ENCODE peak calls at places on chromosomes 2 and 18, in nine cellular contexts. N is mucosa of descending colon; R is right lobe of liver; E is aorta; G is Peyer's patch; S is body of pancreas; W is CD4-positive, alpha-beta memory T cell; K is CD8-positive, alpha-beta T cell; Y is IMR-90. L is an unnamed sample.

GRCh38 chr2:46555646-46556205 is 76.4 kb downstream of the TMEM247 start:
- DNase-seq in N (no peak), R (no peak), E (no peak), G (no peak), S (no peak), W (no peak), K (no peak), Y (no peak), L (no peak)

GRCh38 chr2:172329404-172330059 is 97.9 kb upstream of the ITGA6 start:
- DNase-seq in N (peak; percentile 74), R (peak; percentile 62), E (no peak), G (peak; percentile 77), S (peak; percentile 79), W (no peak), K (no peak), Y (no peak), L (no peak)

GRCh38 chr18:22282311-22283235 is 113.2 kb downstream of the GATA6 start:
- DNase-seq in N (peak; percentile 59), R (no peak), E (no peak), G (peak; percentile 60), S (no peak), W (peak; percentile 43), K (peak; percentile 14), Y (peak; percentile 96), L (peak; percentile 96)

GRCh38 chr2:154697422-154698237 is 865 bp upstream of the KCNJ3 start:
- DNase-seq in N (peak; percentile 51), R (peak; percentile 69), E (peak; percentile 60), G (peak; percentile 79), S (peak; percentile 40), W (no peak), K (no peak), Y (no peak), L (no peak)

GRCh38 chr2:175745911-175746310 is 256.2 kb downstream of the LNPK start:
- DNase-seq in N (no peak), R (no peak), E (no peak), G (no peak), S (no peak), W (no peak), K (no peak), Y (no peak), L (no peak)

GRCh38 chr2:20288941-20289340 is 61.7 kb downstream of the PUM2 start:
- DNase-seq in N (no peak), R (no peak), E (no peak), G (no peak), S (no peak), W (no peak), K (no peak), Y (no peak), L (peak; percentile 33)

GRCh38 chr2:240586919-240587800 is 626 bp downstream of the CAPN10 start:
- DNase-seq in N (peak; percentile 74), R (peak; percentile 64), E (peak; percentile 23), G (peak; percentile 60), S (peak; percentile 39), W (peak; percentile 53), K (peak; percentile 31), Y (no peak), L (no peak)

GRCh38 chr2:19538411-19538963 is 180.1 kb upstream of the OSR1 start:
- DNase-seq in N (no peak), R (no peak), E (peak; percentile 57), G (no peak), S (no peak), W (no peak), K (no peak), Y (peak; percentile 95), L (peak; percentile 96)

GRCh38 chr2:890791-891190 is 59.9 kb upstream of the SNTG2 start:
- DNase-seq in N (no peak), R (no peak), E (no peak), G (no peak), S (no peak), W (no peak), K (no peak), Y (no peak), L (no peak)

GRCh38 chr18:76494541-76495403 is at the start of gene ZNF516:
- DNase-seq in N (peak; percentile 74), R (peak; percentile 66), E (peak; percentile 66), G (peak; percentile 60), S (peak; percentile 36), W (peak; percentile 0), K (no peak), Y (peak; percentile 34), L (peak; percentile 47)

GRCh38 chr2:158716091-158716815 is 78.9 kb upstream of the DAPL1 start:
- DNase-seq in N (no peak), R (peak; percentile 63), E (no peak), G (no peak), S (no peak), W (no peak), K (no peak), Y (no peak), L (no peak)

GRCh38 chr2:102065675-102066252 is 74.0 kb downstream of the IL1R2 start:
- DNase-seq in N (no peak), R (peak; percentile 76), E (no peak), G (no peak), S (no peak), W (no peak), K (no peak), Y (peak; percentile 82), L (peak; percentile 89)

GRCh38 chr2:123916512-123916911 is 108.6 kb upstream of the CNTNAP5 start:
- DNase-seq in N (no peak), R (no peak), E (no peak), G (no peak), S (no peak), W (no peak), K (no peak), Y (no peak), L (no peak)

GRCh38 chr2:74498500-74499268 is 719 bp downstream of the LBX2 start:
- DNase-seq in N (peak; percentile 49), R (no peak), E (no peak), G (peak; percentile 70), S (no peak), W (peak; percentile 29), K (no peak), Y (no peak), L (peak; percentile 22)

GRCh38 chr2:43519711-43520221 is 76.1 kb downstream of the THADA start:
- DNase-seq in N (no peak), R (no peak), E (peak; percentile 45), G (no peak), S (peak; percentile 30), W (no peak), K (no peak), Y (peak; percentile 97), L (peak; percentile 98)

GRCh38 chr2:152618188-152618564 is 99.1 kb downstream of the PRPF40A start:
- DNase-seq in N (no peak), R (no peak), E (no peak), G (no peak), S (no peak), W (no peak), K (no peak), Y (no peak), L (no peak)

GRCh38 chr2:121089005-121089510 is 195.9 kb downstream of the TFCP2L1 start:
- DNase-seq in N (no peak), R (no peak), E (no peak), G (no peak), S (no peak), W (no peak), K (no peak), Y (no peak), L (no peak)

GRCh38 chr2:237072067-237072931 is 13.4 kb upstream of the COPS8 start:
- DNase-seq in N (no peak), R (peak; percentile 75), E (peak; percentile 82), G (peak; percentile 77), S (peak; percentile 74), W (peak; percentile 60), K (peak; percentile 55), Y (peak; percentile 61), L (peak; percentile 63)

GRCh38 chr2:529425-529824 is 147.8 kb downstream of the TMEM18 start:
- DNase-seq in N (no peak), R (no peak), E (no peak), G (no peak), S (no peak), W (peak; percentile 20), K (no peak), Y (peak; percentile 1), L (peak; percentile 30)

GRCh38 chr2:207161247-207161646 is 4.5 kb downstream of the KLF7 start:
- DNase-seq in N (no peak), R (no peak), E (no peak), G (no peak), S (no peak), W (no peak), K (no peak), Y (no peak), L (peak; percentile 8)
- H3K4me3 ChIP-seq in N (no peak overlapping the region), R (no peak overlapping the region), E (no peak overlapping the region), G (no peak overlapping the region), S (no peak overlapping the region), W (no peak overlapping the region), K (no peak overlapping the region), Y (no peak overlapping the region), L (no peak overlapping the region)

DNA sequence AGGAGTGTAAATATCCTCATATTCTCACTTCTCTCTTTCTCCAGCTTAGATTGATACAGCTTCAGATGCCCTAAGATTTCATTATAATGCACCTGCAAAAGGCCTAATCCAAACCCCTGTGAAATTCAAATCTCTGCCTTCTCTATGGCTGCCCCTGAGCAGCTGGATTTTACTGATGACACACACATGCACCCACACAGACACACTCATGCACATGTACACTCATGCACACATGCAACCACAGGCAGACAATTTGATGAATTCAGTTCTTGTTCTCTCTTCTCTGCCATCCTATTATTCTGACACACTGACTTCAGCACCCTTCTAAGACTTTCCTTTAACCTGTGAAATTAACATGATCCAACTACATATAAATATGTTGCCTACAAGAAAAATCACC is 563.2 kb downstream of the RNF144A start:
- DNase-seq in N (no peak), R (no peak), E (no peak), G (no peak), S (no peak), W (no peak), K (no peak), Y (no peak), L (no peak)
- H3K4me3 ChIP-seq in N (no peak overlapping the region), R (no peak overlapping the region), E (no peak overlapping the region), G (no peak overlapping the region), S (no peak overlapping the region), W (no peak overlapping the region), K (no peak overlapping the region), Y (no peak overlapping the region), L (no peak overlapping the region)

DNA sequence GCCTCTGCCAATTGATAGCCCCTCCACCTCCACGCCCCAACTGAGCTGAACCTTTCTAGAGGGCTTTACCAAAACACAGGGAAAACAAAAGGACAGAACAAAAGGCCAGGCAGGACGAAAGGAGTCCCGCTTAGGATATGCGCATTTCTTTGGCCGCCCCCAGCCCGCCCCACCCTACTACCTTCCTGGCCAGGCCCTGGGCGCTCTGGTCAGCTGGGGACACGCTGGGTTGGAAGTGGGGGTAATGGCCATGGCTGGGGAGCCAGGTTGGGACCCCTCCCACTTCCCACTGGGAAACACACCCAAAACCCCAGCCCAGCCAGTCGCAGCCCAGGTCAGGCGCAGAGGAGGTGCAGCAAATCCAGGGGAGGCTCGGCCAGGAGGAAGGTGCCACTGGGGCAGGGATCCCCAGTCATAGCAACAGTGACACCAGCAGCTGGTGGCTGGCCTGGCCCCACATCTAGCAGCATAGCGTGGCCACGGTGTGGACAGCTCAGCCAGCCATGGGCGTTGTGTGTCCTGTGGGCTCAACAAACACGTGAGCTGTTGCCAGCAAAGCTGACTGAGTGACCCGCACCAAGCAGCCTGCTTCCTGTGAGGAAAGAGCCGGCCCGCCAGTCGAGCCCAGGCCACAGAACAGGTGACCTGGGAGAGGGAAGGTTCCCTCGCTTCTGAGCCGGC is 24.6 kb upstream of the B3GNT7 start:
- DNase-seq in N (peak; percentile 46), R (peak; percentile 52), E (no peak), G (no peak), S (no peak), W (no peak), K (no peak), Y (no peak), L (no peak)
- H3K4me3 ChIP-seq in N (no peak overlapping the region), R (no peak overlapping the region), E (no peak overlapping the region), G (no peak overlapping the region), S (no peak overlapping the region), W (no peak overlapping the region), K (no peak overlapping the region), Y (no peak overlapping the region), L (no peak overlapping the region)

GRCh38 chr18:12287131-12287681 is 20.8 kb upstream of the TUBB6 start:
- DNase-seq in N (no peak), R (no peak), E (no peak), G (no peak), S (peak; percentile 43), W (no peak), K (no peak), Y (no peak), L (no peak)
- H3K4me3 ChIP-seq in N (no peak overlapping the region), R (no peak overlapping the region), E (no peak overlapping the region), G (no peak overlapping the region), S (no peak overlapping the region), W (no peak overlapping the region), K (no peak overlapping the region), Y (peak overlapping the region; percentile 40), L (peak overlapping the region; percentile 49)